ENCODE peak calls at places on chromosomes 3 and 15, in five cellular contexts. One of them, this sample, is unnamed.

GRCh38 chr3:99699841-99700240 is 61.4 kb downstream of the COL8A1 start:
- DNase-seq in RCC 7860: peak
- DNase-seq in neural crest cell: no peak
- DNase-seq in activated T-cell treated with anti-CD3 and anti-CD28 coated beads for 48 hours: no peak
- DNase-seq in AML-193: no peak
- DNase-seq in this sample: no peak

GRCh38 chr15:100728371-100729201 is 126.2 kb downstream of the ASB7 start:
- DNase-seq in AML-193: no peak
- DNase-seq in RCC 7860: no peak
- DNase-seq in neural crest cell: no peak
- DNase-seq in activated T-cell treated with anti-CD3 and anti-CD28 coated beads for 48 hours: no peak
- DNase-seq in this sample: no peak

GRCh38 chr3:164004205-164004604 is 1074.1 kb downstream of the SI start:
- DNase-seq in activated T-cell treated with anti-CD3 and anti-CD28 coated beads for 48 hours: no peak
- DNase-seq in neural crest cell: no peak
- DNase-seq in AML-193: no peak
- DNase-seq in RCC 7860: no peak
- DNase-seq in this sample: no peak

GRCh38 chr15:40217166-40217785 is 21.6 kb upstream of the PAK6 start:
- DNase-seq in activated T-cell treated with anti-CD3 and anti-CD28 coated beads for 48 hours: no peak
- DNase-seq in AML-193: peak
- DNase-seq in neural crest cell: peak
- DNase-seq in RCC 7860: peak
- DNase-seq in this sample: peak

GRCh38 chr15:41827880-41828746 is at the start of gene JMJD7:
- DNase-seq in neural crest cell: peak
- DNase-seq in AML-193: peak
- DNase-seq in RCC 7860: peak
- DNase-seq in activated T-cell treated with anti-CD3 and anti-CD28 coated beads for 48 hours: peak
- DNase-seq in this sample: peak

GRCh38 chr15:76313731-76314130 is 2.5 kb upstream of the ETFA start:
- DNase-seq in neural crest cell: no peak
- DNase-seq in AML-193: no peak
- DNase-seq in RCC 7860: no peak
- DNase-seq in activated T-cell treated with anti-CD3 and anti-CD28 coated beads for 48 hours: no peak
- DNase-seq in this sample: no peak

GRCh38 chr3:169771651-169772529 is 1.3 kb upstream of the MYNN start:
- DNase-seq in RCC 7860: peak
- DNase-seq in AML-193: peak
- DNase-seq in activated T-cell treated with anti-CD3 and anti-CD28 coated beads for 48 hours: peak
- DNase-seq in neural crest cell: peak
- DNase-seq in this sample: peak

GRCh38 chr3:36543276-36543997 is 163.1 kb downstream of the STAC start:
- DNase-seq in neural crest cell: no peak
- DNase-seq in RCC 7860: no peak
- DNase-seq in activated T-cell treated with anti-CD3 and anti-CD28 coated beads for 48 hours: no peak
- DNase-seq in AML-193: no peak
- DNase-seq in this sample: no peak

GRCh38 chr3:159346504-159346903 is 544.6 kb downstream of the MFSD1 start:
- DNase-seq in AML-193: no peak
- DNase-seq in RCC 7860: no peak
- DNase-seq in activated T-cell treated with anti-CD3 and anti-CD28 coated beads for 48 hours: no peak
- DNase-seq in neural crest cell: no peak
- DNase-seq in this sample: no peak

GRCh38 chr3:50164984-50165383 is 9.9 kb downstream of the SEMA3F start:
- DNase-seq in RCC 7860: no peak
- DNase-seq in activated T-cell treated with anti-CD3 and anti-CD28 coated beads for 48 hours: no peak
- DNase-seq in AML-193: no peak
- DNase-seq in neural crest cell: no peak
- DNase-seq in this sample: no peak

GRCh38 chr15:52481915-52482314 is 46.8 kb downstream of the MYO5A start:
- DNase-seq in AML-193: peak
- DNase-seq in neural crest cell: no peak
- DNase-seq in RCC 7860: peak
- DNase-seq in activated T-cell treated with anti-CD3 and anti-CD28 coated beads for 48 hours: no peak
- DNase-seq in this sample: peak

GRCh38 chr3:182533394-182533793 is 259.9 kb upstream of the ATP11B start:
- DNase-seq in AML-193: no peak
- DNase-seq in RCC 7860: no peak
- DNase-seq in neural crest cell: no peak
- DNase-seq in activated T-cell treated with anti-CD3 and anti-CD28 coated beads for 48 hours: no peak
- DNase-seq in this sample: no peak

GRCh38 chr3:70067860-70068479 is 68.4 kb downstream of the SAMMSON start:
- DNase-seq in activated T-cell treated with anti-CD3 and anti-CD28 coated beads for 48 hours: no peak
- DNase-seq in RCC 7860: no peak
- DNase-seq in AML-193: no peak
- DNase-seq in neural crest cell: no peak
- DNase-seq in this sample: no peak

This sample was measured in GDM1.